ENCODE peak calls at places on chromosomes 11 and 22, in eight cellular contexts. K, X, R, Y, W, V, C and Z are unnamed samples.

GRCh38 chr11:103110406-103110805 is 1.2 kb downstream of the DYNC2H1 start:
- DNase-seq in K (no peak), X (peak; percentile 72), R (peak; percentile 43), Y (no peak), W (no peak), V (no peak), C (no peak), Z (no peak)

GRCh38 chr22:37679670-37680069 is 4.2 kb downstream of the LGALS1 start:
- DNase-seq in K (no peak), X (no peak), R (no peak), Y (no peak), W (no peak), V (no peak), C (no peak), Z (no peak)

GRCh38 chr22:43921361-43921760 is 2.2 kb upstream of the PNPLA3 start:
- DNase-seq in K (no peak), X (peak; percentile 50), R (no peak), Y (no peak), W (no peak), V (no peak), C (no peak), Z (no peak)

GRCh38 chr11:93622043-93622442 is 39.4 kb upstream of the CEP295 start:
- DNase-seq in K (no peak), X (no peak), R (no peak), Y (no peak), W (no peak), V (no peak), C (no peak), Z (no peak)

GRCh38 chr22:31137721-31138120 is 2.6 kb downstream of the PLA2G3 start:
- DNase-seq in K (no peak), X (no peak), R (no peak), Y (no peak), W (no peak), V (no peak), C (no peak), Z (no peak)

GRCh38 chr11:119728226-119728626 is 774 bp downstream of the NECTIN1 start:
- DNase-seq in K (peak; percentile 29), X (no peak), R (no peak), Y (peak; percentile 71), W (peak; percentile 44), V (no peak), C (no peak), Z (no peak)

GRCh38 chr11:20087118-20087521 is 73.2 kb downstream of the DBX1 start:
- DNase-seq in K (no peak), X (no peak), R (no peak), Y (no peak), W (no peak), V (no peak), C (no peak), Z (no peak)

GRCh38 chr11:71388637-71389235 is 59.5 kb downstream of the DHCR7 start:
- DNase-seq in K (peak; percentile 11), X (no peak), R (no peak), Y (no peak), W (no peak), V (no peak), C (no peak), Z (no peak)

GRCh38 chr11:112292785-112293407 is 32.2 kb upstream of the PLET1 start:
- DNase-seq in K (no peak), X (peak; percentile 89), R (peak; percentile 93), Y (no peak), W (no peak), V (no peak), C (peak; percentile 36), Z (no peak)

GRCh38 chr11:64444838-64445441 is 86.0 kb downstream of the RPS6KA4 start:
- DNase-seq in K (peak; percentile 11), X (peak; percentile 25), R (peak; percentile 30), Y (no peak), W (no peak), V (no peak), C (no peak), Z (no peak)

GRCh38 chr22:41237707-41238569 is 2.8 kb downstream of the CHADL start:
- DNase-seq in K (peak; percentile 86), X (peak; percentile 50), R (peak; percentile 49), Y (peak; percentile 95), W (peak; percentile 86), V (peak; percentile 84), C (no peak), Z (no peak)

GRCh38 chr22:29907753-29908515 is 25.0 kb downstream of the MTMR3 start:
- DNase-seq in K (peak; percentile 45), X (peak; percentile 93), R (peak; percentile 98), Y (peak; percentile 13), W (no peak), V (no peak), C (peak; percentile 74), Z (no peak)

GRCh38 chr11:95577716-95578460 is 211.7 kb downstream of the FAM76B start:
- DNase-seq in K (peak; percentile 12), X (peak; percentile 52), R (peak; percentile 97), Y (no peak), W (no peak), V (no peak), C (no peak), Z (no peak)

GRCh38 chr11:27234043-27234668 is 128.9 kb downstream of the CCDC34 start:
- DNase-seq in K (no peak), X (peak; percentile 97), R (peak; percentile 95), Y (no peak), W (peak; percentile 17), V (no peak), C (peak; percentile 80), Z (no peak)

GRCh38 chr11:95647805-95648379 is 141.7 kb downstream of the FAM76B start:
- DNase-seq in K (no peak), X (no peak), R (no peak), Y (no peak), W (no peak), V (no peak), C (no peak), Z (no peak)

GRCh38 chr22:44159230-44159629 is 21.5 kb upstream of the PARVG start:
- DNase-seq in K (no peak), X (peak; percentile 44), R (no peak), Y (no peak), W (no peak), V (no peak), C (peak; percentile 52), Z (no peak)

GRCh38 chr22:46766611-46767010 is 4.2 kb downstream of the TBC1D22A start:
- DNase-seq in K (no peak), X (no peak), R (no peak), Y (no peak), W (no peak), V (no peak), C (no peak), Z (no peak)

GRCh38 chr11:34600339-34601084 is 20.4 kb upstream of the EHF start:
- DNase-seq in K (no peak), X (no peak), R (peak; percentile 65), Y (no peak), W (no peak), V (no peak), C (no peak), Z (no peak)

GRCh38 chr11:612201-612960 is 3.4 kb downstream of the IRF7 start:
- DNase-seq in K (peak; percentile 47), X (no peak), R (no peak), Y (no peak), W (peak; percentile 48), V (peak; percentile 49), C (no peak), Z (no peak)

GRCh38 chr11:46916669-46917108 is 1.7 kb downstream of the LRP4 start:
- DNase-seq in K (peak; percentile 37), X (peak; percentile 83), R (peak; percentile 73), Y (peak; percentile 68), W (peak; percentile 85), V (no peak), C (peak; percentile 63), Z (no peak)
- TF ChIP-seq CTCF in K (no peak), X (peak; percentile 40), R (peak; percentile 4), Y (no peak), W (peak; percentile 44), V (no peak), C (no peak), Z (no peak)

GRCh38 chr11:132943325-132943736 is 589.0 kb downstream of the OPCML start:
- DNase-seq in K (no peak), X (no peak), R (no peak), Y (no peak), W (no peak), V (no peak), C (no peak), Z (no peak)

GRCh38 chr11:132941761-132942160 is 590.5 kb downstream of the OPCML start:
- DNase-seq in K (no peak), X (no peak), R (no peak), Y (no peak), W (no peak), V (no peak), C (no peak), Z (no peak)

GRCh38 chr11:132942611-132943324 is 589.5 kb downstream of the OPCML start:
- DNase-seq in K (no peak), X (no peak), R (no peak), Y (no peak), W (peak; percentile 57), V (no peak), C (no peak), Z (no peak)

GRCh38 chr11:132944557-132944920 is 587.8 kb downstream of the OPCML start:
- DNase-seq in K (no peak), X (no peak), R (no peak), Y (no peak), W (peak; percentile 47), V (no peak), C (no peak), Z (no peak)

DNA sequence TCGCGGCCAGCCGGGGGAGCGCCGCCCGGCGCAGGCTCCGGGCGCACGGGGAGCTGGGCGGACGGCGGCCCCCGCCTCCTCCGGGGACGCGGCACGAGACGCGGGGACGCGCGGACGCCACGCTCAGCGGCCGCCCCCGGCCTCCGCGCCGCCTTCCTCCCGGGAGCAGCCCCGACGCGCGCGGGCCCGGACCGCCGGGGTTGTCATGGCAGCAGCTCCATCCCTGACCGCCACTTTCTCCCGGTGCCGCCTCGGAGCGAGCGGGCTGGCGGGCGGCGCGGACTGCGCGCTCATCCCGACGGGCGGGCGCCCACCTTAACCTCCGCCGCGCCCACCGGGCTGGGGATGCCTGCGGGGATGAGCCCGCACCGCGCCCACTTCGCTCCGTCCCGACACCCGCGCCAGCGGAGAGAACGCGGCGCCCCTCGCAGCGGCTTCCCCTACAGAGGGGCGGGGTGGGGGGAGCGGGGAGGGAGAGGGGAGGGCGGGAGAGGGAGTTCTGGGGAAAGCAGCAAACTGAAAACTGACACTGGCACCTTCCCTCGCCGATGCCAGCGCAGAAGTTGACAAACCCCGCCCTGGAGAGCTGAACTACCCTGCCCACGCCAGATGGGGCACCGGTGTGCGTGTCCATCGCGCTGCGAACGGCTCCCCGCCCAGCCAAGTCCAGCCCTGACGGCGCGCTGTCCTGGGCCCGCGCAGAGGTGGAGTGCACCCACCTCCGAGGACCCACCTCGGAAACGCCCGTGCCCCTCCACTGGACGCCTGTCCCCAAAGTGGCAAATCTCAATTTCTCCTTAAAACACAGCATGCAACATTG is 588.4 kb downstream of the OPCML start:
- DNase-seq in K (no peak), X (no peak), R (no peak), Y (no peak), W (peak; percentile 72), V (no peak), C (no peak), Z (no peak)
- TF ChIP-seq CTCF in K (no peak), X (peak; percentile 21), R (no peak), Y (no peak), W (peak; percentile 6), V (no peak), C (no peak), Z (no peak)

GRCh38 chr11:43937434-43938411 is 4.7 kb upstream of the C11orf96 start:
- DNase-seq in K (no peak), X (peak; percentile 70), R (peak; percentile 80), Y (no peak), W (no peak), V (no peak), C (no peak), Z (no peak)
- TF ChIP-seq CTCF in K (no peak), X (peak; percentile 37), R (peak; percentile 28), Y (no peak), W (no peak), V (no peak), C (no peak), Z (no peak)

GRCh38 chr11:67252831-67253239 is 13.4 kb upstream of the GRK2 start:
- DNase-seq in K (peak; percentile 56), X (peak; percentile 45), R (peak; percentile 43), Y (no peak), W (peak; percentile 63), V (peak; percentile 58), C (no peak), Z (no peak)
- TF ChIP-seq CTCF in K (peak; percentile 35), X (peak; percentile 39), R (peak; percentile 56), Y (peak; percentile 36), W (peak; percentile 43), V (peak; percentile 23), C (no peak), Z (no peak)